ENCODE peak calls at places on chromosomes 16 and 17, in eight cellular contexts. W is breast epithelium, R is ascending aorta, P is heart right ventricle, C is iPS DF 6.9, S is lung, N is adipocyte, X is MM.1S. G is an unnamed sample. For H3K36me3 and H3K27me3, the result is how much of the 10 kb centered on the place peaks cover.

GRCh38 chr17:12522336-12522735 is 143.4 kb upstream of the MYOCD start:
- DNase-seq in W (no peak), R (no peak), P (no peak), C (no peak), S (no peak), N (no peak), X (no peak), G (no peak)

GRCh38 chr16:69089091-69089912 is 16.2 kb upstream of the HAS3 start:
- DNase-seq in W (no peak), R (no peak), P (no peak), C (no peak), S (no peak), N (no peak), X (no peak), G (peak)

GRCh38 chr16:70703041-70703834 is 17.4 kb upstream of the MTSS2 start:
- DNase-seq in W (no peak), R (peak), P (peak), C (no peak), S (no peak), N (peak), X (no peak), G (peak)

GRCh38 chr17:32275060-32276042 is 9.7 kb downstream of the RHBDL3 start:
- DNase-seq in W (no peak), R (peak), P (peak), C (no peak), S (no peak), N (peak), X (no peak), G (peak)

GRCh38 chr17:72053069-72053846 is 67.6 kb upstream of the SOX9 start:
- DNase-seq in W (no peak), R (no peak), P (no peak), C (no peak), S (no peak), N (no peak), X (no peak), G (peak)

GRCh38 chr16:30521873-30522641 is 4.3 kb downstream of the ZNF768 start:
- DNase-seq in W (no peak), R (no peak), P (no peak), C (no peak), S (no peak), N (no peak), X (no peak), G (no peak)

GRCh38 chr17:57924677-57925076 is 30.5 kb downstream of the CUEDC1 start:
- DNase-seq in W (no peak), R (no peak), P (no peak), C (no peak), S (no peak), N (no peak), X (no peak), G (no peak)

GRCh38 chr17:1095093-1095852 is 84.5 kb downstream of the ABR start:
- DNase-seq in W (no peak), R (no peak), P (peak), C (no peak), S (peak), N (no peak), X (no peak), G (no peak)

GRCh38 chr17:58693208-58693607 is 806 bp downstream of the RAD51C start:
- DNase-seq in W (no peak), R (no peak), P (no peak), C (no peak), S (no peak), N (no peak), X (no peak), G (no peak)

DNA sequence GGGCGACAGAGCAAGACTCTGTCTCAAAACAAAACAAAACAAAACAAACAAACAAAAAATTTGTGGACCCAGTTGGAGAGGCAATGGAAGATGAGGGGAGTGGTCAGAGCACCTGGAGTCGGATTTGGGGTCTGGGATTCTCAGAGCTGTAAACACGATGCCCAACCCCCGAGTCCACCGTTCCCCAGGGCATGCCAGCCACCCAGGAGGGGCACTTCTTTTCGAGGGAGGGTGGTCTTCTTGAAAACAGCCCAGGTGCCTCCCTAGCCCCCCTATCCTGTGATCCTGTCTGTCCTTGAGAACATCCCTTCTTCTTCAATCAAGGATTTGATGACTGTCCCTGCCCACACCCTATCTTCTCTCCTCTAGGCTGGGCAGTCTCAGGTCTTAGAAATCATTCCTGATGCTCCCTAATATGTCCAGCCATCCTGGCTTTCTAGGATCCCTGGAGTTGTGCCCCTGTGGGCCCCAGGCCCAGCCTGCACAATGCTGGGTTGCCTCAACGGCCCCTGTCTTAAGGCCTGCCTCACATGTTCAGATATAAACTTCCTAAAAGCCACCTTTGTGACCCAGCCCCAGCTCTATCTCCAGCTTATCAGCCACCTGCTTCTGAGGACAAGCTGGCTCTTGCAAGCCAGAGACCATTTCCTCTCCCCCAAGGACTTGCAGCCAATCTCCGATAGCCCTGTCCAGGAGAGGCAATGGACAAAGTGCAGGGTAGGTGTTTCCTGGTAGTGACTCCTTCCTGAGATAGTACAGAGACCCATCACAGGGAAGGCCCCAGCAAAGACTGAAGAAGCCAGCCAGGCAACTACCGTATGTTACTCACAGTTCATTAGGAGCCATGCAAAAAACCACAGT is 2.9 kb upstream of the SLC13A2 start:
- DNase-seq in W (no peak), R (no peak), P (no peak), C (no peak), S (no peak), N (no peak), X (no peak), G (no peak)
- H3K4me3 ChIP-seq in W (no peak), R (no peak), P (no peak), C (no peak), S (no peak), N (no peak), X (no peak), G (no peak)

DNA sequence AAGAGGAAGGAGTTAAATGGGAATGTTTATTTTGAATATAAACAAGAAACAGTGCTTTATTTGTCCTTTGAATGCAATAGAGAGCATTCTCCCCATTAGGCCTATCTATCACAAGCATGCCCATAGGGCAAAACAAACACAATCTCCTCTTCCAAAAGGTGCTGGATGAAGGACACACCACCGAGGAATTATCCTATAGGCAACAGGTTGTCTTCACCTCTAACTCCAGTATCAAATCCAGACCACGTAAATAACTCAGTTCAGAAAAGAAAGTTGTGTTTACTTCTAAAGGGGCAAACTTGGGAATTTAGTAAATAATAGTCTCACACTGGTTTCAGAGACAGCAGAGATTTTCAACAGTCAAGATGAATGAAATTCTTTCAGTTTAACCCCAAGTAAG is 83.7 kb upstream of the CLEC18B start:
- DNase-seq in W (no peak), R (no peak), P (no peak), C (no peak), S (no peak), N (no peak), X (no peak), G (no peak)
- H3K36me3 ChIP-seq in W (under half), R (under half), P (under half), C (under half), S (under half), N (under half), X (under half), G (under half)

DNA sequence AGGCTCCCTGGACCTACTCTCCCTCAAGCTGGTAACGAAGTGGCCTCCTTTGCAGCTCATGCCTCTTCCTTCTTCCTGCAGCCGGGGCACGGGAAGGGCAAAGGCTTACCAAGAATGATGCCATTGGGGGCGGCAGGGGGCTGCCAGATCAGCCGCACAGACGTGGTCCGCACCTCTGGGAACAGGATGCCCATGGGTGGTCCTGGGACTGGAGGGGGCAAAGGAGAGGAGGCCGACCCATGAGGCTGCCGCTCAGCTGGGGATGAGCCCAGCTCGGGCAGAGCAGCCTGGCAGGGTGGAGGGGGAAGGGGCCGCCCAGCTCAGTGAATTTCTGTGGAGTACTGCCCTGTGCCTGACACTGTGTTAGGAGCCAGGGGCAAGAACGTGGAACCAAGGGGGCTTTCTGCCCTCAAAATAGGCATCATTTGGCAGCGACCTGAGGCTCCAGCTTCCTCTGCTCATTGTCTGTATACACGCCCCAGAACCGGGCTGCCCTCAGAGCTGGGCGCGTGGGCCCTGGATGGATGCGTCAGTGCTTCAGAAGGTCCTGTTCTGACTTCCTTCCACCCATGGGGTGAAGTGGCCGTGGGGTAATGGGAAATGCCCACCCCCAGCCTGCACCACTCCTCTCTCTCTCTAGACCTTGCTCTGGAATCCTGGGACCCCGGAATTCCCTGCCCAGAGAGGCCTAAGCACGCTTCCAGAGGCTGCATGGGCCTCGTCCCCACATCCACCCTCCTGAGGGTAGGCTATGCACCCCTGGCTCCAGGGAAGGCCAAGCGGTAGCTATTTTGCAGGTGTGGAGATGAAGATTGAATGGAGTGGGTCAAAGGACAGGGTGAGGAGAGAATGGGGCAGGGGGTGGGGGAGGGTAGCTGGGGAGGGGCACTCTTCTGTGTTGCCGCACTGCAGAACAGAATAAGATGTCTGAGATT is 79.8 kb upstream of the CDC42EP4 start:
- DNase-seq in W (no peak), R (no peak), P (no peak), C (no peak), S (no peak), N (no peak), X (no peak), G (peak)
- H3K27me3 ChIP-seq in W (under half), R (under half), P (under half), C (under half), S (under half), N (under half), X (half or more), G (under half)

DNA sequence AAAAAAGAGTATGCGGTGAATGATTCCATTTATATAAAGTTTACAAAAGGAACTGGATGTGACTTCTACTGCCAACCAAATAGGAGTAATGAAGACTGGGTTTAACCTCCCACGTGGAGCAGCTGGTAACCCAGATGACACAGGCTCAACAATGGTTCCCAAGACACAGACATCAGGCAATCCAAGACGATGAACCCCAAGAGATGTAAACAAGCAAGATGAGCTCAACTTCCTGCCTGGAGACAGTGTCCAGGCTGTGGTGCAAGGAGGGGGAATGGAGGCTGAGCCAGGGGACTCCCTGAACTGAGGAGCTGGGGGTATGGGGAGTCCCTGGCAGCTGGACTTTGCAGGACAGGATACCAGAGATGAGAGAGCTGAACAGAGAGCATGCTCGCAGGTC is 104.7 kb downstream of the LITAF start:
- DNase-seq in W (no peak), R (no peak), P (no peak), C (no peak), S (no peak), N (no peak), X (no peak), G (no peak)
- H3K4me3 ChIP-seq in W (no peak), R (no peak), P (no peak), C (no peak), S (no peak), N (no peak), X (no peak), G (no peak)

GRCh38 chr17:28760987-28761562 is 17.3 kb downstream of the TRAF4 start:
- DNase-seq in W (peak), R (no peak), P (peak), C (no peak), S (peak), N (peak), X (no peak), G (peak)

GRCh38 chr17:28758411-28759121 is 14.8 kb downstream of the TRAF4 start:
- DNase-seq in W (peak), R (no peak), P (no peak), C (no peak), S (no peak), N (no peak), X (no peak), G (no peak)

GRCh38 chr17:28759296-28759865 is 15.6 kb downstream of the TRAF4 start:
- DNase-seq in W (peak), R (no peak), P (no peak), C (no peak), S (no peak), N (no peak), X (no peak), G (no peak)

GRCh38 chr17:28763137-28763799 is 19.5 kb downstream of the TRAF4 start:
- DNase-seq in W (no peak), R (no peak), P (no peak), C (no peak), S (no peak), N (no peak), X (peak), G (no peak)

DNA sequence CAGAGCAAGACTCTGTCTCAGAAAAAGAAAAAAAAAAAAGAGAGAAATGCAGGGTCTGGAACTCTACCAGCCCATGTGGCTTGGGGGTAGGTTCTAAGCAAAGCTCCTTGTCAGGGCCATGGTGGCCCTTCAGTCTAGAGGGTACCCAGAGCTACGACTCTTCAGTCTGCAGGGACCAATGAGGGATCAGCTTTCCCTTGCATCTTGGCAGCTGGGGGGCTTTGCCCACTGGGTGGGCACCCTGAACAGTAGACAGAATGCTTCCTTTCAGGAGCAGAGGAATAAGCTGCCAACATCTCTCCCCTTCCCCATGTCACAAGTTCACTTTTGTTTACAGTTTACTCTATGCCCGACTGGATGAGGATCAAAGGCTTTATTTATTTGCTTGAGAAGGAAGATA is 16.8 kb downstream of the TRAF4 start:
- DNase-seq in W (peak), R (no peak), P (no peak), C (no peak), S (no peak), N (no peak), X (no peak), G (peak)
- H3K36me3 ChIP-seq in W (under half), R (under half), P (under half), C (under half), S (under half), N (half or more), X (under half), G (under half)

GRCh38 chr17:6712854-6713129 is 377 bp downstream of the SLC13A5 start:
- DNase-seq in W (no peak), R (no peak), P (no peak), C (no peak), S (no peak), N (no peak), X (no peak), G (peak)
- H3K27me3 ChIP-seq in W (under half), R (under half), P (half or more), C (under half), S (under half), N (half or more), X (half or more), G (under half)

GRCh38 chr16:57360321-57360935 is 1.8 kb downstream of the CCL22 start:
- DNase-seq in W (no peak), R (no peak), P (no peak), C (no peak), S (no peak), N (no peak), X (no peak), G (no peak)
- H3K4me3 ChIP-seq in W (no peak), R (no peak), P (no peak), C (no peak), S (no peak), N (no peak), X (no peak), G (no peak)

DNA sequence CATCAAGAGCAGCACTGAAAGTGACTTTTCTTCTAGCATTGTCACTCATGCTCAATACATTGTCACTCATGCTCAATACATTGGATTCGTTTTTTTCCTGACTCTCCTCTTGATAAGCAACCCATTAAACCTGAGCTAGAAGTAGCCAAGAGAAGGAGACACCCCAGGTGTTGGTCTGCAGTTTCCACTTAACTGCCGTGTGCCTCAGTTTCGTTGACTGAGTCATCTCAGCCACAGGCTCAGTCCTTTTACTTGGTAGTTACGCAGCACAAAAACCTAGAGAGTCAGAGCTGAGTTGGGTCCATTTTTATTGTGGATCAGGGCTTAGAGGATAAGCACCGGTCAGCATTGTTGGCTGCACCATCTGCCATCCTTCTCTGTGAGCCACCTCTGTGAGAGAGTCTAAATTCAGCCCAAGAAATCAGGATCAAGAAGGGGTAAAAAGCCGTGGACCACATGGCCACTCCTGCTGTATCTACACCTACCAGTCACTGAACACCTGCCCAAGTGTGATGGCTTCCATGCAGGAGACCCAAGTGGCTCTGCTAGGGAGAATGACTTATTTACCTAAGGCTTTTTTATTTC is 11.3 kb downstream of the GINS2 start:
- DNase-seq in W (no peak), R (no peak), P (no peak), C (no peak), S (no peak), N (no peak), X (peak), G (no peak)
- H3K36me3 ChIP-seq in W (under half), R (under half), P (under half), C (under half), S (under half), N (half or more), X (under half), G (under half)

DNA sequence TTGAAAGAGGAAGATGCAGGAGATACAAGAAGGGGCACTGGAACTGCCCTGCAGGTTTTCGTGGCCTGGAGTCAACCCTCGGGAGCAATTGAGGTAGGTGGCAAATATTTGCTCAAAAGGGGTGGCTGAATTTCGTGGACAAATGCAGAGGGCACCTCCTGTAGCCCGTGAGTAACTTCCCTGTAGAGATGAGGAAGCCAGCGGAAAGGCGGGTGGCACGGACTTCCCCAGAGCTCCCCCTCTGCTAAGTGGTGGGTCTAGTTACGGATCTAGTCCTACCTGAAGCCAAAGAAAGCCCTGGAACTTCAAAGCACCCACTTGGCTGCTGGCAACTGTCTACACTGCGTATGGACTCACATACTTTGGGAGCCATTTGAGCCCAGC is 1.0 kb upstream of the ATP2C2 start:
- DNase-seq in W (no peak), R (no peak), P (no peak), C (no peak), S (no peak), N (no peak), X (no peak), G (no peak)
- H3K27me3 ChIP-seq in W (under half), R (under half), P (half or more), C (under half), S (under half), N (half or more), X (under half), G (under half)

DNA sequence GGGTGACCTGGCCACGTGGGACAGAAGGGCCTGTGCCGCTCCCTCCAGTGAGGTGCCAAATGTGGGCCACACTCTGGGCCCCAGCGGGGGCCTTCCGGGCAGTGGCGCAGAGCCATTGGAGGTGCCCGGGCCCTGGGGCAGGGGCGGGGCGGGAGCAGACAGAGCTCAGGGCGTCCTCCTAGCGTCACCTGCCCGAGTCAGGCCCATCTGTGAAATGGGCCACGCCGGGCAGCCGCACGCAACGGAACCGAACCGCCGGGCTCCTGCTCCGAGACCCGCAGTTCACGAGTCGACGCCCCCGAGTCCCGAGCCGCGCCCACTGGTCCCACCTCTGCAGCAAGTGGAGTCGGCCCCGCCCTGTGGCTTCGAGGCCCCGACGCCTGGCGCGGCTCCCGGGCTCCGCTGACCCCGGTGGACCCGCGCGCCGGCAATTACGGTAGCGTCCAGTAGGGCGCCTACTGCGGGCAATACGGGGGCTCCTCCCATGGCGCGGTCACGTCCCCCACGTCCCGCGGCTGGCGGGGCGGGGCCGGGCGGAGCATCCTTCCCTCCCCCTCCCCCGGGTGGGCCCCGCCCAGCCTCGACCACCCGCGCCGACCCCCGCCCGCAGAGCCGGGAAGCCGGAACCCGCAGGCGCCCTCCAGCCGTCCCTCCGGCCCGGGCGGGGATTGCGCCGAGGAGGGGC is 1.9 kb downstream of the SLC16A3 start:
- DNase-seq in W (no peak), R (no peak), P (peak), C (no peak), S (peak), N (peak), X (peak), G (peak)
- H3K4me3 ChIP-seq in W (peak), R (peak), P (peak), C (peak), S (peak), N (peak), X (peak), G (peak)

G was measured in H7.